ENCODE peak calls at places on chromosomes 13 and 19, in five cellular contexts. One of them, this sample, is unnamed.
A peak's percentile ranks its signal among the peaks of the same experiment; 100 is the strongest.

GRCh38 chr13:106089251-106089940 is 446.1 kb downstream of the EFNB2 start:
- DNase-seq in stimulated activated naive B cell treated with anti-CD40 and anti-IgM and Interleukin-4, amounts not matched to agents 10 μg/mL and 1 μg/mL and 100 μg/mL, for 72 hours: no peak
- DNase-seq in M059J: no peak
- DNase-seq in heart right ventricle: no peak
- DNase-seq in cerebellar nuclear complex: peak; percentile 58
- DNase-seq in this sample: no peak

GRCh38 chr19:47209323-47210179 is 21.4 kb downstream of the BBC3 start:
- DNase-seq in heart right ventricle: no peak
- DNase-seq in M059J: peak; percentile 33
- DNase-seq in cerebellar nuclear complex: no peak
- DNase-seq in stimulated activated naive B cell treated with anti-CD40 and anti-IgM and Interleukin-4, amounts not matched to agents 10 μg/mL and 1 μg/mL and 100 μg/mL, for 72 hours: no peak
- DNase-seq in this sample: no peak

GRCh38 chr13:59755647-59756290 is 408.0 kb downstream of the DIAPH3 start:
- DNase-seq in heart right ventricle: no peak
- DNase-seq in stimulated activated naive B cell treated with anti-CD40 and anti-IgM and Interleukin-4, amounts not matched to agents 10 μg/mL and 1 μg/mL and 100 μg/mL, for 72 hours: no peak
- DNase-seq in M059J: no peak
- DNase-seq in cerebellar nuclear complex: no peak
- DNase-seq in this sample: no peak

GRCh38 chr13:49517461-49517860 is 21.7 kb downstream of the PHF11 start:
- DNase-seq in M059J: no peak
- DNase-seq in stimulated activated naive B cell treated with anti-CD40 and anti-IgM and Interleukin-4, amounts not matched to agents 10 μg/mL and 1 μg/mL and 100 μg/mL, for 72 hours: no peak
- DNase-seq in heart right ventricle: no peak
- DNase-seq in cerebellar nuclear complex: no peak
- DNase-seq in this sample: no peak

GRCh38 chr19:51607077-51607476 is 23.1 kb downstream of the SIGLEC5 start:
- DNase-seq in M059J: no peak
- DNase-seq in stimulated activated naive B cell treated with anti-CD40 and anti-IgM and Interleukin-4, amounts not matched to agents 10 μg/mL and 1 μg/mL and 100 μg/mL, for 72 hours: peak; percentile 87
- DNase-seq in heart right ventricle: no peak
- DNase-seq in cerebellar nuclear complex: no peak
- DNase-seq in this sample: no peak

GRCh38 chr13:64936879-64937278 is 2293.3 kb downstream of the PCDH9 start:
- DNase-seq in stimulated activated naive B cell treated with anti-CD40 and anti-IgM and Interleukin-4, amounts not matched to agents 10 μg/mL and 1 μg/mL and 100 μg/mL, for 72 hours: no peak
- DNase-seq in heart right ventricle: no peak
- DNase-seq in M059J: no peak
- DNase-seq in cerebellar nuclear complex: no peak
- DNase-seq in this sample: no peak

GRCh38 chr19:49129238-49129583 is 9.9 kb downstream of the PPFIA3 start:
- DNase-seq in cerebellar nuclear complex: no peak
- DNase-seq in heart right ventricle: no peak
- DNase-seq in M059J: no peak
- DNase-seq in stimulated activated naive B cell treated with anti-CD40 and anti-IgM and Interleukin-4, amounts not matched to agents 10 μg/mL and 1 μg/mL and 100 μg/mL, for 72 hours: no peak
- DNase-seq in this sample: no peak

GRCh38 chr19:28297036-28297435 is 915.9 kb downstream of the UQCRFS1 start:
- DNase-seq in M059J: no peak
- DNase-seq in cerebellar nuclear complex: no peak
- DNase-seq in stimulated activated naive B cell treated with anti-CD40 and anti-IgM and Interleukin-4, amounts not matched to agents 10 μg/mL and 1 μg/mL and 100 μg/mL, for 72 hours: no peak
- DNase-seq in heart right ventricle: no peak
- DNase-seq in this sample: no peak

GRCh38 chr13:77909827-77910226 is 8.8 kb downstream of the EDNRB start:
- DNase-seq in stimulated activated naive B cell treated with anti-CD40 and anti-IgM and Interleukin-4, amounts not matched to agents 10 μg/mL and 1 μg/mL and 100 μg/mL, for 72 hours: no peak
- DNase-seq in heart right ventricle: no peak
- DNase-seq in cerebellar nuclear complex: no peak
- DNase-seq in M059J: no peak
- DNase-seq in this sample: no peak

GRCh38 chr13:110915874-110916670 is 1.2 kb upstream of the ANKRD10 start:
- DNase-seq in M059J: peak; percentile 62
- DNase-seq in heart right ventricle: no peak
- DNase-seq in stimulated activated naive B cell treated with anti-CD40 and anti-IgM and Interleukin-4, amounts not matched to agents 10 μg/mL and 1 μg/mL and 100 μg/mL, for 72 hours: no peak
- DNase-seq in cerebellar nuclear complex: no peak
- DNase-seq in this sample: no peak

GRCh38 chr13:114077938-114078335 is 54.5 kb downstream of the RASA3 start:
- DNase-seq in M059J: peak; percentile 15
- DNase-seq in heart right ventricle: no peak
- DNase-seq in stimulated activated naive B cell treated with anti-CD40 and anti-IgM and Interleukin-4, amounts not matched to agents 10 μg/mL and 1 μg/mL and 100 μg/mL, for 72 hours: no peak
- DNase-seq in cerebellar nuclear complex: peak; percentile 17
- DNase-seq in this sample: no peak

GRCh38 chr13:51584731-51585191 is 499 bp downstream of the WDFY2 start:
- DNase-seq in M059J: peak; percentile 62
- DNase-seq in heart right ventricle: peak; percentile 46
- DNase-seq in stimulated activated naive B cell treated with anti-CD40 and anti-IgM and Interleukin-4, amounts not matched to agents 10 μg/mL and 1 μg/mL and 100 μg/mL, for 72 hours: peak; percentile 73
- DNase-seq in cerebellar nuclear complex: no peak
- DNase-seq in this sample: peak; percentile 72

GRCh38 chr19:5436101-5436947 is 18.9 kb upstream of the ZNRF4 start:
- DNase-seq in cerebellar nuclear complex: peak; percentile 32
- DNase-seq in heart right ventricle: no peak
- DNase-seq in stimulated activated naive B cell treated with anti-CD40 and anti-IgM and Interleukin-4, amounts not matched to agents 10 μg/mL and 1 μg/mL and 100 μg/mL, for 72 hours: no peak
- DNase-seq in M059J: peak; percentile 71
- DNase-seq in this sample: peak; percentile 89

GRCh38 chr19:44951179-44952159 is 3.7 kb upstream of the CLPTM1 start:
- DNase-seq in M059J: peak; percentile 76
- DNase-seq in heart right ventricle: peak; percentile 77
- DNase-seq in stimulated activated naive B cell treated with anti-CD40 and anti-IgM and Interleukin-4, amounts not matched to agents 10 μg/mL and 1 μg/mL and 100 μg/mL, for 72 hours: peak; percentile 34
- DNase-seq in cerebellar nuclear complex: no peak
- DNase-seq in this sample: peak; percentile 82

GRCh38 chr19:11180346-11180745 is 17.0 kb downstream of the KANK2 start:
- DNase-seq in cerebellar nuclear complex: no peak
- DNase-seq in stimulated activated naive B cell treated with anti-CD40 and anti-IgM and Interleukin-4, amounts not matched to agents 10 μg/mL and 1 μg/mL and 100 μg/mL, for 72 hours: no peak
- DNase-seq in M059J: no peak
- DNase-seq in heart right ventricle: no peak
- DNase-seq in this sample: no peak

GRCh38 chr19:32675720-32676185 is at the start of gene RGS9BP:
- DNase-seq in stimulated activated naive B cell treated with anti-CD40 and anti-IgM and Interleukin-4, amounts not matched to agents 10 μg/mL and 1 μg/mL and 100 μg/mL, for 72 hours: peak; percentile 32
- DNase-seq in heart right ventricle: peak; percentile 85
- DNase-seq in cerebellar nuclear complex: no peak
- DNase-seq in M059J: peak; percentile 74
- DNase-seq in this sample: peak; percentile 46

GRCh38 chr13:31322025-31322424 is 122.2 kb downstream of the B3GLCT start:
- DNase-seq in stimulated activated naive B cell treated with anti-CD40 and anti-IgM and Interleukin-4, amounts not matched to agents 10 μg/mL and 1 μg/mL and 100 μg/mL, for 72 hours: no peak
- DNase-seq in heart right ventricle: no peak
- DNase-seq in M059J: no peak
- DNase-seq in cerebellar nuclear complex: no peak
- DNase-seq in this sample: no peak